ENCODE peak calls at places on chromosomes 1 and 21, in eight cellular contexts. P, I, K, Z, A, B, E and X are unnamed samples.

GRCh38 chr1:49346767-49347349 is 570.2 kb upstream of the BEND5 start:
- DNase-seq in I (no peak), Z (no peak), B (no peak), E (peak; percentile 37), K (no peak), P (no peak), A (no peak), X (no peak)

GRCh38 chr1:111990026-111990877 is 784 bp upstream of the KCND3 start:
- DNase-seq in Z (no peak), B (no peak), E (no peak), K (peak; percentile 2), P (no peak), A (no peak), I (no peak), X (no peak)

GRCh38 chr1:242055921-242056320 is 57.0 kb upstream of the MAP1LC3C start:
- DNase-seq in B (no peak), E (no peak), I (no peak), A (no peak), P (no peak), Z (no peak), K (no peak), X (no peak)

GRCh38 chr1:172325562-172325961 is 94.9 kb upstream of the C1orf105 start:
- DNase-seq in I (no peak), E (peak; percentile 54), Z (no peak), P (no peak), K (no peak), B (no peak), A (no peak), X (no peak)

GRCh38 chr1:16233431-16233830 is 3.6 kb downstream of the CPLANE2 start:
- DNase-seq in B (no peak), E (no peak), A (no peak), P (no peak), Z (no peak), I (no peak), K (no peak), X (no peak)

GRCh38 chr1:30754684-30755171 is 2.8 kb downstream of the LAPTM5 start:
- DNase-seq in B (peak; percentile 56), K (no peak), A (no peak), I (no peak), E (no peak), Z (no peak), P (no peak), X (no peak)

GRCh38 chr1:65441464-65441863 is 21.0 kb downstream of the LEPR start:
- DNase-seq in P (no peak), Z (no peak), E (no peak), B (no peak), A (no peak), K (no peak), I (no peak), X (no peak)

GRCh38 chr1:25134801-25135585 is 97.3 kb downstream of the SYF2 start:
- DNase-seq in A (no peak), B (no peak), I (no peak), E (no peak), Z (no peak), K (no peak), P (no peak), X (peak; percentile 73)

GRCh38 chr1:2644171-2644570 is 11.4 kb upstream of the MMEL1 start:
- DNase-seq in Z (peak; percentile 20), B (no peak), K (no peak), I (no peak), A (no peak), E (no peak), P (no peak), X (no peak)

GRCh38 chr1:22524481-22524880 is 38.8 kb upstream of the EPHA8 start:
- DNase-seq in Z (no peak), E (no peak), I (no peak), A (no peak), B (no peak), K (no peak), P (no peak), X (no peak)

GRCh38 chr1:178282949-178283367 is 189.1 kb downstream of the RASAL2 start:
- DNase-seq in E (peak; percentile 35), P (no peak), I (no peak), A (no peak), Z (no peak), K (peak; percentile 47), B (no peak), X (no peak)

GRCh38 chr1:177464682-177465081 is 293.9 kb downstream of the BRINP2 start:
- DNase-seq in A (no peak), I (no peak), P (no peak), K (no peak), B (no peak), E (no peak), Z (no peak), X (no peak)

GRCh38 chr21:38439336-38439900 is 58.9 kb downstream of the ERG start:
- DNase-seq in Z (no peak), B (no peak), I (no peak), A (no peak), P (no peak), K (no peak), E (no peak), X (no peak)

GRCh38 chr1:205766038-205766437 is 9.2 kb downstream of the RAB29 start:
- DNase-seq in A (no peak), E (no peak), Z (no peak), K (no peak), B (no peak), I (no peak), P (no peak), X (no peak)

GRCh38 chr1:67749844-67750689 is 65.1 kb downstream of the GADD45A start:
- DNase-seq in B (no peak), A (no peak), Z (peak; percentile 24), I (no peak), E (peak; percentile 61), P (no peak), K (peak; percentile 71), X (no peak)

GRCh38 chr1:246012271-246012854 is 494.7 kb downstream of the SMYD3 start:
- DNase-seq in E (no peak), Z (no peak), B (peak; percentile 46), I (no peak), A (no peak), K (peak; percentile 11), P (no peak), X (no peak)

GRCh38 chr1:241639653-241640148 is 468 bp downstream of the CHML start:
- DNase-seq in Z (peak; percentile 37), K (no peak), P (no peak), B (no peak), I (peak; percentile 4), A (no peak), E (no peak), X (no peak)

GRCh38 chr1:165419839-165420238 is 25.1 kb downstream of the RXRG start:
- DNase-seq in A (no peak), Z (no peak), P (no peak), B (no peak), I (no peak), K (no peak), E (no peak), X (no peak)

GRCh38 chr1:227947678-227948492 is at the start of gene WNT9A:
- DNase-seq in P (no peak), E (peak; percentile 55), Z (peak; percentile 66), K (peak; percentile 20), I (no peak), B (peak; percentile 79), A (no peak), X (peak; percentile 84)

GRCh38 chr1:234433563-234434285 is 45.3 kb downstream of the TARBP1 start:
- DNase-seq in E (no peak), A (no peak), I (no peak), B (peak; percentile 43), P (no peak), K (peak; percentile 36), Z (no peak), X (no peak)

GRCh38 chr21:36218691-36219090 is 62.1 kb downstream of the DOP1B start:
- DNase-seq in E (no peak), I (no peak), A (no peak), P (no peak), Z (no peak), B (no peak), K (no peak), X (no peak)

GRCh38 chr1:42937836-42938595 is 20.7 kb downstream of the SLC2A1 start:
- DNase-seq in P (no peak), E (peak; percentile 63), I (no peak), A (no peak), K (no peak), Z (no peak), B (no peak), X (no peak)

GRCh38 chr1:84122780-84123382 is 21.2 kb upstream of the PRKACB start:
- DNase-seq in B (peak; percentile 24), Z (peak; percentile 16), P (no peak), I (peak; percentile 49), K (no peak), A (peak; percentile 14), E (peak; percentile 44), X (no peak)

GRCh38 chr1:162136760-162137537 is 67.5 kb downstream of the NOS1AP start:
- DNase-seq in A (no peak), B (no peak), Z (no peak), K (peak; percentile 21), I (no peak), P (no peak), E (peak; percentile 78), X (no peak)